ENCODE peak calls at places on chromosome 17, in nine cellular contexts. A, K, Y, N, V, X, E, G and L are unnamed samples.

GRCh38 chr17:602436-602835 is 112.2 kb downstream of the VPS53 start:
- DNase-seq in A (no peak), K (no peak), Y (no peak), N (no peak), V (no peak), X (peak), E (no peak), G (no peak), L (no peak)

GRCh38 chr17:59633658-59634359 is 14.1 kb downstream of the CLTC start:
- DNase-seq in A (no peak), K (no peak), Y (no peak), N (no peak), V (no peak), X (no peak), E (no peak), G (no peak), L (no peak)

GRCh38 chr17:61393550-61393903 is 6.1 kb upstream of the TBX2 start:
- DNase-seq in A (peak), K (no peak), Y (no peak), N (no peak), V (no peak), X (peak), E (no peak), G (no peak), L (no peak)

GRCh38 chr17:70320642-70321345 is 151.5 kb downstream of the KCNJ2 start:
- DNase-seq in A (no peak), K (no peak), Y (no peak), N (peak), V (no peak), X (peak), E (no peak), G (no peak), L (no peak)

GRCh38 chr17:7982171-7982570 is 20.2 kb upstream of the GUCY2D start:
- DNase-seq in A (no peak), K (no peak), Y (no peak), N (no peak), V (no peak), X (peak), E (no peak), G (no peak), L (peak)

GRCh38 chr17:70905796-70906195 is 736.5 kb downstream of the KCNJ2 start:
- DNase-seq in A (no peak), K (no peak), Y (peak), N (no peak), V (no peak), X (peak), E (no peak), G (no peak), L (no peak)

GRCh38 chr17:41836550-41837196 is 641 bp upstream of the NT5C3B start:
- DNase-seq in A (no peak), K (no peak), Y (no peak), N (no peak), V (no peak), X (no peak), E (no peak), G (no peak), L (no peak)

GRCh38 chr17:42028791-42029127 is 8.9 kb downstream of the NKIRAS2 start:
- DNase-seq in A (no peak), K (no peak), Y (no peak), N (no peak), V (no peak), X (no peak), E (no peak), G (no peak), L (no peak)

GRCh38 chr17:22310717-22311686 is 618.7 kb downstream of the KCNJ18 start:
- DNase-seq in A (peak), K (peak), Y (no peak), N (no peak), V (no peak), X (no peak), E (no peak), G (no peak), L (no peak)

GRCh38 chr17:47941998-47942490 is 673 bp downstream of the PNPO start:
- DNase-seq in A (no peak), K (peak), Y (no peak), N (no peak), V (no peak), X (no peak), E (no peak), G (no peak), L (no peak)

GRCh38 chr17:69268442-69269068 is 39.9 kb upstream of the ABCA10 start:
- DNase-seq in A (no peak), K (no peak), Y (no peak), N (no peak), V (no peak), X (no peak), E (no peak), G (no peak), L (no peak)

GRCh38 chr17:76500074-76500744 is 1.0 kb downstream of the RHBDF2 start:
- DNase-seq in A (no peak), K (no peak), Y (no peak), N (no peak), V (no peak), X (no peak), E (no peak), G (no peak), L (peak)

GRCh38 chr17:45296833-45297124 is 20.0 kb downstream of the MAP3K14 start:
- DNase-seq in A (no peak), K (no peak), Y (no peak), N (no peak), V (no peak), X (no peak), E (no peak), G (no peak), L (no peak)

GRCh38 chr17:11991461-11991860 is 5.8 kb downstream of the ZNF18 start:
- DNase-seq in A (no peak), K (peak), Y (no peak), N (no peak), V (no peak), X (no peak), E (no peak), G (no peak), L (no peak)

GRCh38 chr17:4580291-4580690 is 4.0 kb upstream of the SMTNL2 start:
- DNase-seq in A (no peak), K (no peak), Y (no peak), N (no peak), V (no peak), X (no peak), E (no peak), G (no peak), L (no peak)

GRCh38 chr17:81831957-81832607 is 1.0 kb downstream of the MCRIP1 start:
- DNase-seq in A (no peak), K (no peak), Y (no peak), N (no peak), V (no peak), X (peak), E (no peak), G (no peak), L (peak)

GRCh38 chr17:62627219-62627903 is at the start of gene MRC2:
- DNase-seq in A (peak), K (peak), Y (peak), N (peak), V (peak), X (peak), E (peak), G (peak), L (no peak)

GRCh38 chr17:55346658-55347057 is 75.0 kb downstream of the MMD start:
- DNase-seq in A (no peak), K (no peak), Y (no peak), N (no peak), V (no peak), X (no peak), E (no peak), G (no peak), L (no peak)

GRCh38 chr17:58391302-58391984 is 25.9 kb downstream of the RNF43 start:
- DNase-seq in A (no peak), K (no peak), Y (no peak), N (no peak), V (no peak), X (no peak), E (peak), G (no peak), L (no peak)

GRCh38 chr17:71180801-71181385 is 939.9 kb upstream of the SOX9 start:
- DNase-seq in A (no peak), K (no peak), Y (peak), N (peak), V (no peak), X (peak), E (no peak), G (no peak), L (no peak)

GRCh38 chr17:65173284-65173793 is 36.2 kb downstream of the RGS9 start:
- DNase-seq in A (no peak), K (peak), Y (no peak), N (no peak), V (no peak), X (peak), E (no peak), G (peak), L (peak)

GRCh38 chr17:42112552-42113176 is at the start of gene DHX58:
- DNase-seq in A (no peak), K (peak), Y (peak), N (peak), V (no peak), X (peak), E (no peak), G (no peak), L (peak)

GRCh38 chr17:5225668-5226457 is 8.8 kb downstream of the SCIMP start:
- DNase-seq in A (no peak), K (no peak), Y (no peak), N (no peak), V (no peak), X (no peak), E (no peak), G (no peak), L (no peak)

GRCh38 chr17:55166506-55166905 is 98.3 kb upstream of the HLF start:
- DNase-seq in A (no peak), K (no peak), Y (no peak), N (no peak), V (no peak), X (no peak), E (no peak), G (no peak), L (no peak)

GRCh38 chr17:65914784-65915342 is 277.1 kb downstream of the CEP112 start:
- DNase-seq in A (no peak), K (no peak), Y (no peak), N (no peak), V (no peak), X (no peak), E (no peak), G (no peak), L (no peak)

GRCh38 chr17:77706938-77707337 is 251.6 kb upstream of the TNRC6C start:
- DNase-seq in A (no peak), K (no peak), Y (no peak), N (no peak), V (no peak), X (no peak), E (no peak), G (peak), L (no peak)

GRCh38 chr17:56108811-56109284 is 44.4 kb upstream of the ANKFN1 start:
- DNase-seq in A (no peak), K (no peak), Y (no peak), N (no peak), V (no peak), X (no peak), E (no peak), G (no peak), L (no peak)

GRCh38 chr17:42980766-42981397 is 517 bp downstream of the RUNDC1 start:
- DNase-seq in A (peak), K (peak), Y (no peak), N (peak), V (peak), X (peak), E (peak), G (peak), L (no peak)

GRCh38 chr17:40622509-40622928 is 25.1 kb downstream of the SMARCE1 start:
- DNase-seq in A (no peak), K (no peak), Y (no peak), N (no peak), V (no peak), X (no peak), E (no peak), G (no peak), L (no peak)

GRCh38 chr17:78933959-78934568 is 8.9 kb upstream of the TIMP2 start:
- DNase-seq in A (peak), K (peak), Y (peak), N (peak), V (no peak), X (peak), E (peak), G (peak), L (peak)

GRCh38 chr17:14760719-14761425 is 460.0 kb downstream of the HS3ST3B1 start:
- DNase-seq in A (no peak), K (no peak), Y (no peak), N (no peak), V (no peak), X (no peak), E (no peak), G (no peak), L (no peak)

GRCh38 chr17:21551081-21551881 is 141.0 kb upstream of the KCNJ18 start:
- DNase-seq in A (peak), K (peak), Y (peak), N (peak), V (peak), X (peak), E (peak), G (peak), L (peak)

GRCh38 chr17:77324227-77324626 is 183.5 kb downstream of the SEC14L1 start:
- DNase-seq in A (peak), K (no peak), Y (no peak), N (peak), V (no peak), X (no peak), E (peak), G (no peak), L (peak)

GRCh38 chr17:32444301-32445074 is at the start of gene PSMD11:
- DNase-seq in A (peak), K (peak), Y (peak), N (peak), V (peak), X (peak), E (peak), G (peak), L (peak)

GRCh38 chr17:21239680-21240374 is 13.4 kb downstream of the NATD1 start:
- DNase-seq in A (peak), K (peak), Y (no peak), N (no peak), V (no peak), X (peak), E (no peak), G (peak), L (no peak)

GRCh38 chr17:76929572-76929971 is 61.4 kb downstream of the MGAT5B start:
- DNase-seq in A (no peak), K (no peak), Y (no peak), N (no peak), V (no peak), X (no peak), E (no peak), G (no peak), L (no peak)

GRCh38 chr17:78001612-78002011 is 43.1 kb downstream of the TNRC6C start:
- DNase-seq in A (no peak), K (no peak), Y (no peak), N (no peak), V (no peak), X (no peak), E (no peak), G (no peak), L (no peak)

GRCh38 chr17:79315282-79316106 is 240.9 kb downstream of the ENGASE start:
- DNase-seq in A (no peak), K (peak), Y (no peak), N (no peak), V (no peak), X (no peak), E (no peak), G (no peak), L (no peak)

GRCh38 chr17:49841548-49841947 is 6.3 kb downstream of the TAC4 start:
- DNase-seq in A (no peak), K (no peak), Y (no peak), N (no peak), V (no peak), X (no peak), E (no peak), G (no peak), L (no peak)
- TF ChIP-seq CTCF in A (no peak), K (peak), Y (no peak), N (no peak), V (no peak), X (no peak), E (no peak), G (peak), L (no peak)

GRCh38 chr17:18004901-18005305 is 32.2 kb downstream of the DRC3 start:
- DNase-seq in A (peak), K (peak), Y (no peak), N (no peak), V (no peak), X (no peak), E (no peak), G (peak), L (no peak)
- TF ChIP-seq CTCF in A (peak), K (peak), Y (peak), N (no peak), V (peak), X (peak), E (no peak), G (peak), L (no peak)

GRCh38 chr17:2709173-2709661 is 2.3 kb downstream of the CLUH start:
- DNase-seq in A (no peak), K (peak), Y (no peak), N (no peak), V (no peak), X (no peak), E (peak), G (no peak), L (no peak)
- TF ChIP-seq CTCF in A (no peak), K (no peak), Y (no peak), N (no peak), V (no peak), X (no peak), E (no peak), G (no peak), L (no peak)

GRCh38 chr17:37744961-37745800 is at the start of gene HNF1B:
- DNase-seq in A (peak), K (peak), Y (no peak), N (no peak), V (no peak), X (no peak), E (no peak), G (peak), L (no peak)
- TF ChIP-seq CTCF in A (no peak), K (peak), Y (no peak), N (no peak), V (no peak), X (no peak), E (no peak), G (no peak), L (no peak)